ENCODE peak calls at places on chromosome 21, in six cellular contexts. I is SK-N-SH, Y is K562, A is GM12891, Z is HepG2, T is H1. L is an unnamed sample.

GRCh38 chr21:34630536-34631143 is 15.7 kb upstream of the RCAN1 start:
- DNase-seq in I (peak; percentile 63), Y (peak; percentile 78), A (peak; percentile 48), Z (peak; percentile 44), T (no peak), L (no peak)

GRCh38 chr21:43318841-43319781 is 107.8 kb downstream of the SIK1 start:
- DNase-seq in I (peak; percentile 77), Y (peak; percentile 20), A (no peak), Z (no peak), T (no peak), L (no peak)

GRCh38 chr21:33121715-33122475 is 52.0 kb downstream of the OLIG1 start:
- DNase-seq in I (peak; percentile 38), Y (peak; percentile 78), A (no peak), Z (no peak), T (no peak), L (no peak)

GRCh38 chr21:26096972-26097371 is 73.6 kb downstream of the APP start:
- DNase-seq in I (peak; percentile 39), Y (no peak), A (no peak), Z (no peak), T (no peak), L (no peak)

GRCh38 chr21:35428489-35428888 is 379.4 kb upstream of the RUNX1 start:
- DNase-seq in I (no peak), Y (no peak), A (no peak), Z (no peak), T (no peak), L (no peak)

GRCh38 chr21:35077975-35078374 is 28.9 kb upstream of the RUNX1 start:
- DNase-seq in I (no peak), Y (no peak), A (no peak), Z (no peak), T (no peak), L (no peak)

GRCh38 chr21:29299046-29299905 is 554 bp downstream of the BACH1 start:
- DNase-seq in I (no peak), Y (peak; percentile 78), A (peak; percentile 27), Z (peak; percentile 65), T (no peak), L (peak; percentile 27)

GRCh38 chr21:29125979-29126378 is 4.5 kb upstream of the MAP3K7CL start:
- DNase-seq in I (no peak), Y (no peak), A (no peak), Z (no peak), T (no peak), L (no peak)

GRCh38 chr21:42941696-42942085 is 16.3 kb upstream of the ERVH48-1 start:
- DNase-seq in I (no peak), Y (no peak), A (no peak), Z (no peak), T (no peak), L (no peak)

GRCh38 chr21:46065215-46065992 is 32.5 kb upstream of the COL6A2 start:
- DNase-seq in I (no peak), Y (no peak), A (no peak), Z (no peak), T (no peak), L (no peak)

GRCh38 chr21:17371470-17371869 is 141.4 kb upstream of the CXADR start:
- DNase-seq in I (no peak), Y (no peak), A (no peak), Z (no peak), T (no peak), L (no peak)

GRCh38 chr21:21007606-21008005 is 9.4 kb downstream of the NCAM2 start:
- DNase-seq in I (no peak), Y (no peak), A (no peak), Z (no peak), T (no peak), L (no peak)

GRCh38 chr21:19810779-19811178 is 1187.4 kb upstream of the NCAM2 start:
- DNase-seq in I (no peak), Y (no peak), A (no peak), Z (no peak), T (no peak), L (no peak)

GRCh38 chr21:41605178-41605933 is 97.4 kb upstream of the TMPRSS2 start:
- DNase-seq in I (no peak), Y (no peak), A (no peak), Z (peak; percentile 82), T (no peak), L (no peak)

GRCh38 chr21:29642551-29643245 is 297.1 kb downstream of the GRIK1 start:
- DNase-seq in I (no peak), Y (peak; percentile 29), A (no peak), Z (no peak), T (no peak), L (no peak)

GRCh38 chr21:21029159-21029558 is 30.9 kb downstream of the NCAM2 start:
- DNase-seq in I (no peak), Y (peak; percentile 20), A (no peak), Z (no peak), T (no peak), L (no peak)

GRCh38 chr21:35178098-35178497 is 129.0 kb upstream of the RUNX1 start:
- DNase-seq in I (no peak), Y (no peak), A (no peak), Z (no peak), T (no peak), L (no peak)

GRCh38 chr21:46457801-46458314 is 833 bp upstream of the DIP2A start:
- DNase-seq in I (peak; percentile 65), Y (no peak), A (no peak), Z (peak; percentile 21), T (no peak), L (no peak)

GRCh38 chr21:31887596-31887920 is 14.7 kb downstream of the HUNK start:
- DNase-seq in I (no peak), Y (peak; percentile 62), A (no peak), Z (no peak), T (no peak), L (no peak)

GRCh38 chr21:43467785-43468184 is 40.9 kb upstream of the SIK1 start:
- DNase-seq in I (no peak), Y (no peak), A (no peak), Z (no peak), T (peak; percentile 11), L (no peak)

GRCh38 chr21:38773108-38774061 is 32.3 kb upstream of the ETS2 start:
- DNase-seq in I (no peak), Y (no peak), A (no peak), Z (peak; percentile 34), T (no peak), L (no peak)

GRCh38 chr21:44980562-44981489 is 41.0 kb downstream of the SLX9 start:
- DNase-seq in I (no peak), Y (no peak), A (no peak), Z (no peak), T (no peak), L (no peak)
- TF ChIP-seq POLR2AphosphoS5 in I (no peak), Y (no peak), A (no peak), Z (no peak), T (no peak), L (no peak)

GRCh38 chr21:39911792-39912191 is 44.6 kb downstream of the PCP4 start:
- DNase-seq in I (no peak), Y (no peak), A (no peak), Z (no peak), T (no peak), L (no peak)
- TF ChIP-seq TAF1 in I (no peak), Y (no peak), A (no peak), Z (no peak), T (no peak), L (no peak)

GRCh38 chr21:37452222-37452621 is 85.6 kb downstream of the DYRK1A start:
- DNase-seq in I (peak; percentile 23), Y (no peak), A (no peak), Z (no peak), T (no peak), L (no peak)
- TF ChIP-seq POLR2AphosphoS5 in I (no peak), Y (no peak), A (no peak), Z (no peak), T (no peak), L (no peak)

DNA sequence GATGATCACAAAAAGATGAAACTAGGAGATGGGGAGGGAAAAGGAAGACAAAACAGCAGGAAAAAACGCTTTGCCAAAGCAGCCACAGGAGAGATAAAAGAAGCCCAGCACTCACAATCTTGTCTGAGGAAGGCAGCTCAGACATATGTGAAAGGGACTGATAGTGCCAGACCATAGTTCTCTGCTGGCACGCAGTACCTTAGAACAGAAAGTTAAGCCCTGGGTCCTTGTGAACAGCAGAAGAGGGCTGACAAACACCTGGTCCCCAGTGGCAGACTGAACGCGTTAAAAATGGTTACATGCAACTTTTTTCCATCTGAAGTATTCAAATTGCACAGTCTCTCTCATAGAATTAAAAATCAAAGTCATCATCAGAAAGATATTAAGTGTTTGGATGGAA is 433.2 kb upstream of the ADAMTS5 start:
- DNase-seq in I (no peak), Y (no peak), A (no peak), Z (no peak), T (no peak), L (no peak)
- TF ChIP-seq TAF1 in I (no peak), Y (no peak), A (no peak), Z (no peak), T (no peak), L (no peak)

DNA sequence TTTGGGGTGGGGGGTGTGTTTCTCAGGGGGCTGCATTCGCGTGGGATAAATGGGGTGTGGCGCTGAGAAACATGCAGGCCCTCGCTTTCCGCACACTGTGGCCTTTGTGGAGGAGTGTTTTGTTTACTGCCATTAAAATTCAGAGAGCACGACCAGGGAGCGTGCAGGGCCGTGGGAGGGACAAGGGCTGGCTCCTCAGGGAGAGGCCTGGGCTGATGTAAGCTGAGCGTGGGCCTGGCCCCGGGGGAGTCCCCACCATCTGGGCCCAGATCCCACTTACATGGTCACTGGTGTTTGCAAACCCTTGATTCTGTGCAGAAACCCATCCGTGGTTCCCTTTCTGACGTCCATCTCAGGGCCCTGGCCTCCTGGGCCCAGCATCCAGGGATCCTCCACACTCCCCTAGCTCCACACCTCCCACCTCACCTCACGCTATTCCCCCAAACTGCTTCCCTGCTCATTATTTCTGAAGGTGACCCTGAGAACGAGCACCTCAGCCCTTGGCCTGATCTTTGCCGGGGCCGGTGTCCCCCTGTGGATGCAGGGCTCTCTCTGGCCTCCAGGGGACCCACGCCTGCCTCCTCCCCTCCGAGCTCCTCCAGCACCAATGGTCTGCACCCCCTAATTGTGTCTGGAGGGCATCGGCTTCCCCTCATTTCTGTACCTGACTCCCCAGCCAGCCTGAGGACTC is 92.5 kb upstream of the SIM2 start:
- DNase-seq in I (no peak), Y (no peak), A (no peak), Z (no peak), T (no peak), L (no peak)
- TF ChIP-seq POLR2AphosphoS5 in I (no peak), Y (no peak), A (no peak), Z (no peak), T (no peak), L (no peak)

DNA sequence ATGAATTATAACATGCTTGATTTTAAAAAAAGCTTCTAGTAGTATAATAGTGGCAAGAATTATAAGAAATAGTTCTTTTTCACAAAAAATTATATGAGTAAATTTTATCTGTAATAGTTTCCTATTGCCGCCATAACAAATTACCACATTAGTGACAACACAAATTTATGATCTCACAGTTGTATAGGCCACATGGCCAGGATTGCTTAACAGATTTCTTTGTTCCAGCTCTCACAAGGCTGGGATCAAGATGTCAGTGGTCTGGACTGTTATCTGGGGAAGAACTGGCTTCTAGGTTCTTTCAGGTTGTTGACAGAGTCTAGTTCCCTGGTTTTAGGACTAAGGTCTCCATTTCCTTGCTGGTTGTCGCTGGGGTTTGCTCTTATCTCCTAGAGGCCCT is 236.4 kb downstream of the USP25 start:
- DNase-seq in I (peak; percentile 27), Y (no peak), A (no peak), Z (no peak), T (no peak), L (no peak)
- TF ChIP-seq TAF1 in I (no peak), Y (no peak), A (no peak), Z (no peak), T (no peak), L (no peak)

L was measured in GM12892.